ENCODE peak calls at places on chromosomes 2 and 18, in seven cellular contexts. M is activated CD4-positive, CD25-positive, alpha-beta regulatory T cell; K is GM20000; P is left kidney; G is HCT116; I is IMR-90; Y is neuronal stem cell. R is an unnamed sample.

GRCh38 chr18:8450013-8450412 is 159.2 kb upstream of the RAB12 start:
- DNase-seq in M (no peak), K (no peak), P (no peak), G (peak), I (no peak), Y (no peak), R (no peak)

GRCh38 chr2:143489135-143489534 is 359.9 kb downstream of the ARHGAP15 start:
- DNase-seq in M (no peak), K (no peak), P (no peak), G (no peak), I (peak), Y (no peak), R (no peak)

GRCh38 chr2:73218298-73218697 is 4.3 kb downstream of the SMYD5 start:
- DNase-seq in M (no peak), K (no peak), P (no peak), G (no peak), I (peak), Y (no peak), R (no peak)

GRCh38 chr18:67386028-67386427 is 130.5 kb downstream of the DSEL start:
- DNase-seq in M (no peak), K (no peak), P (no peak), G (no peak), I (peak), Y (no peak), R (no peak)

GRCh38 chr2:112141623-112142001 is 3.4 kb downstream of the FBLN7 start:
- DNase-seq in M (no peak), K (no peak), P (no peak), G (no peak), I (no peak), Y (no peak), R (no peak)

GRCh38 chr18:28834889-28835288 is 658.0 kb upstream of the CDH2 start:
- DNase-seq in M (no peak), K (no peak), P (no peak), G (no peak), I (peak), Y (no peak), R (no peak)

GRCh38 chr2:64625352-64626145 is 28.2 kb downstream of the SERTAD2 start:
- DNase-seq in M (no peak), K (no peak), P (no peak), G (no peak), I (no peak), Y (no peak), R (no peak)

GRCh38 chr2:173924285-173924684 is 40.9 kb downstream of the SP3 start:
- DNase-seq in M (no peak), K (no peak), P (no peak), G (no peak), I (no peak), Y (no peak), R (no peak)

GRCh38 chr2:67277450-67277849 is 119.7 kb upstream of the ETAA1 start:
- DNase-seq in M (no peak), K (no peak), P (no peak), G (no peak), I (no peak), Y (no peak), R (no peak)

GRCh38 chr2:142629193-142629592 is 248.3 kb upstream of the KYNU start:
- DNase-seq in M (no peak), K (no peak), P (no peak), G (no peak), I (peak), Y (no peak), R (no peak)

GRCh38 chr2:149040451-149040850 is 2.0 kb downstream of the LYPD6B start:
- DNase-seq in M (no peak), K (peak), P (peak), G (peak), I (no peak), Y (no peak), R (peak)

GRCh38 chr2:64781991-64782390 is 128.3 kb upstream of the SERTAD2 start:
- DNase-seq in M (no peak), K (no peak), P (no peak), G (no peak), I (peak), Y (no peak), R (no peak)

GRCh38 chr18:28204154-28204553 is 27.2 kb upstream of the CDH2 start:
- DNase-seq in M (no peak), K (no peak), P (no peak), G (no peak), I (peak), Y (no peak), R (no peak)